ENCODE peak calls at places on chromosomes 12 and 14, in six cellular contexts. U is astrocyte of the spinal cord, K is OCI-LY7, A is iPS DF 6.9, I is psoas muscle, R is fibroblast of mammary gland. O is an unnamed sample.

GRCh38 chr14:54785111-54785777 is 117.4 kb downstream of the GCH1 start:
- DNase-seq in U (no peak), K (peak), A (no peak), I (no peak), R (no peak), O (no peak)

GRCh38 chr12:45789025-45789424 is 59.5 kb downstream of the ARID2 start:
- DNase-seq in U (peak), K (peak), A (no peak), I (no peak), R (peak), O (no peak)

GRCh38 chr14:101151226-101151929 is 247.9 kb upstream of the RTL1 start:
- DNase-seq in U (no peak), K (no peak), A (no peak), I (no peak), R (peak), O (peak)

GRCh38 chr14:104573930-104574329 is 5.6 kb upstream of the C14orf180 start:
- DNase-seq in U (no peak), K (no peak), A (no peak), I (no peak), R (no peak), O (no peak)

GRCh38 chr12:116735084-116735483 is 2.8 kb downstream of the SPRING1 start:
- DNase-seq in U (no peak), K (no peak), A (no peak), I (no peak), R (no peak), O (no peak)

GRCh38 chr12:75208851-75209781 is 523 bp downstream of the KCNC2 start:
- DNase-seq in U (peak), K (no peak), A (peak), I (peak), R (peak), O (peak)

GRCh38 chr12:39372929-39373328 is 70.0 kb downstream of the KIF21A start:
- DNase-seq in U (peak), K (no peak), A (no peak), I (no peak), R (no peak), O (peak)

GRCh38 chr12:32423598-32423997 is 24.2 kb downstream of the FGD4 start:
- DNase-seq in U (no peak), K (no peak), A (no peak), I (no peak), R (no peak), O (no peak)

GRCh38 chr12:63150255-63151060 is 543 bp downstream of the AVPR1A start:
- DNase-seq in U (peak), K (no peak), A (peak), I (peak), R (no peak), O (no peak)

GRCh38 chr12:132490481-132491348 is 764 bp downstream of the FBRSL1 start:
- DNase-seq in U (no peak), K (peak), A (no peak), I (no peak), R (peak), O (no peak)

GRCh38 chr14:49584058-49584457 is 2.1 kb downstream of the RPS29 start:
- DNase-seq in U (no peak), K (no peak), A (no peak), I (no peak), R (no peak), O (no peak)

GRCh38 chr14:69685217-69685616 is 73.8 kb downstream of the SUSD6 start:
- DNase-seq in U (no peak), K (no peak), A (no peak), I (no peak), R (peak), O (peak)

GRCh38 chr12:56208014-56208413 is 13.7 kb downstream of the RNF41 start:
- DNase-seq in U (no peak), K (peak), A (no peak), I (no peak), R (no peak), O (no peak)

GRCh38 chr14:54310151-54310851 is 86.5 kb upstream of the CDKN3 start:
- DNase-seq in U (no peak), K (no peak), A (no peak), I (no peak), R (no peak), O (no peak)

GRCh38 chr12:118606690-118607089 is 230.3 kb downstream of the SUDS3 start:
- DNase-seq in U (no peak), K (no peak), A (no peak), I (no peak), R (no peak), O (no peak)

GRCh38 chr14:32635103-32635719 is 303.5 kb upstream of the NPAS3 start:
- DNase-seq in U (peak), K (no peak), A (no peak), I (no peak), R (peak), O (peak)

GRCh38 chr14:105021656-105022275 is 883 bp upstream of the CDCA4 start:
- DNase-seq in U (no peak), K (peak), A (no peak), I (peak), R (peak), O (peak)

GRCh38 chr12:27619308-27619707 is 76.9 kb upstream of the REP15 start:
- DNase-seq in U (peak), K (no peak), A (no peak), I (no peak), R (peak), O (peak)

GRCh38 chr14:70415788-70416187 is 1.1 kb downstream of the SYNJ2BP start:
- DNase-seq in U (no peak), K (no peak), A (no peak), I (no peak), R (no peak), O (no peak)

GRCh38 chr12:28040251-28040650 is 67.7 kb upstream of the PTHLH start:
- DNase-seq in U (no peak), K (no peak), A (no peak), I (no peak), R (no peak), O (no peak)

GRCh38 chr12:119842380-119842779 is 34.7 kb downstream of the CIT start:
- DNase-seq in U (no peak), K (no peak), A (no peak), I (no peak), R (no peak), O (no peak)

DNA sequence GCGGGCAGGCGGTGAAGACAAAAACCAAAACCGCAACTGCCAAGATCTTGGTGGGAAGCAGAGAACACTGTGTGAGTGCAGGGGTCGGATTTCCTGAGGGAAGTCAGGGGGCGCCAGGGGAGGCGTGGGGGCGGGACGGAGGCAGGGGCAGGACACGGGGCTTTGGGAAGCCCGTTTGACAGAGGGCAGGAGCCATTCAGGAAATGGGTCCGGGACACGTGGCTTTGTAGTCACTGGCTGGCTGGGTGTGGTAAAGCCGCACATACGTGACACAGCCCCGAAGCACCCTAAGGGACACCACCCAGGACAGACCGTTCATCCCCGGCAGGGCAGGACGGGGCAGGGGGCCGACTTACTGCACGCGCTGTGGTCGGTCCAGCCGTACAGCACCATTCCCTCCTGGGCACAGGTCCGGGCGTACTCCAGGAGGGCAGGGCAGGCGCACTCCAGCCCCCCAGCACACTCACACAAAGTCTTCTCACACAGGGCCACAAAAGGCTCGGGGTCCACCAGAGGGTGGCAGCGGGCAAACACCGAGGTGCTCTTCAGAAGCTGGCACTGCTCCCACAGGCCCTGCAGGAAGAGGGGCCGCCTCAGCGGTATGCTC is 49.4 kb downstream of the VWF start:
- DNase-seq in U (no peak), K (no peak), A (no peak), I (peak), R (peak), O (no peak)
- H3K4me3 ChIP-seq in U (no peak), K (no peak), A (no peak), I (peak), R (no peak), O (no peak)

GRCh38 chr14:103519837-103520212 is 2.8 kb downstream of the CKB start:
- DNase-seq in U (no peak), K (no peak), A (no peak), I (no peak), R (no peak), O (no peak)

GRCh38 chr14:103521438-103521961 is 1.1 kb downstream of the CKB start:
- DNase-seq in U (no peak), K (no peak), A (no peak), I (no peak), R (no peak), O (no peak)

GRCh38 chr14:103522028-103522581 is 525 bp downstream of the CKB start:
- DNase-seq in U (no peak), K (no peak), A (no peak), I (peak), R (no peak), O (no peak)

GRCh38 chr14:103520269-103520656 is 2.4 kb downstream of the CKB start:
- DNase-seq in U (no peak), K (no peak), A (no peak), I (no peak), R (no peak), O (no peak)

GRCh38 chr14:103520657-103521437 is 1.8 kb downstream of the CKB start:
- DNase-seq in U (peak), K (peak), A (no peak), I (peak), R (peak), O (peak)
- H3K4me3 ChIP-seq in U (peak), K (peak), A (peak), I (peak), R (peak), O (peak)

GRCh38 chr14:103093856-103094405 is 594 bp upstream of the EXOC3L4 start:
- DNase-seq in U (no peak), K (no peak), A (no peak), I (no peak), R (no peak), O (no peak)

GRCh38 chr14:103091883-103092222 is 2.7 kb upstream of the EXOC3L4 start:
- DNase-seq in U (no peak), K (no peak), A (no peak), I (no peak), R (no peak), O (no peak)

GRCh38 chr14:103095210-103095778 is 769 bp downstream of the EXOC3L4 start:
- DNase-seq in U (no peak), K (no peak), A (no peak), I (no peak), R (no peak), O (no peak)

GRCh38 chr14:103096387-103096786 is 1.9 kb downstream of the EXOC3L4 start:
- DNase-seq in U (no peak), K (no peak), A (no peak), I (no peak), R (no peak), O (no peak)

DNA sequence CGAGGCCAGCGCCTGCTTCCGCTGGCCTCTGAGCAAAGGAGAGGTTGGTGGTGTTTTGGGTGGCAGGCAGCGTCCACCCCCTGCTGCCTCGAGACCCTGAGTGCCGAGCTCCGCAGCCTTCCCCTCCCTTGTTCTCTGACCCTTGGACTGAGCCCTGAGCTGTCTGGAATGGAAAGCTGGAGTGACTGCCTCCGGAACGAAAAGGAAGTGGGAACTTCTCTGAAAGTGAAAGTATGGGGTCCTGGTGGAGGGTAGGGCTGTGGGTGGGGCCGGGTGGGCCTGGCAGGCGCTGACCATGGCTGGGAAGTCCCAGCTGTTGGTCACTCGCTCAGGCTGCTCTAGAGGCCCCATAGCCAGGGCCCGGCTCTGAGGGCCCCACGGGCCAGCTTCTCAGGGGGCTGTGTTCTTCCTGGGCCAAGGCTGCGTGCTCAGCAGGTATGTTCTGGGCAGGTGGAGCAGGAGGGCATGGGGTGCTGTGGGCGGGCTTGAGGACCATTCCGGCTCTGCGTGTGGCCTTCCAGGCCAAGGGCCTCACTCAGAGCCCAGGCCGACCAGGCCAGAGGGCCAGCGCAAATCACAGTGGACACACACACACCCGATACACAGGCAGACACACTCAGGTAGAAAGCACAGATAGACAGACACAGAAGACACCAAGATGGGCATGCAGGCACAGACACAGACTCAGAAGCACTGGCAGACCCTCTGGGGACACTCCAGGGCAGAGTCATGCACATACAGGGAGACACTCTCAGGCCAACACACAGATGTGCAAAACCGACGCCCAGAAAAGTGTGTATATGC is at the start of gene EXOC3L4:
- DNase-seq in U (no peak), K (no peak), A (no peak), I (no peak), R (no peak), O (no peak)
- H3K4me3 ChIP-seq in U (no peak), K (no peak), A (no peak), I (no peak), R (no peak), O (no peak)

GRCh38 chr12:11838403-11838802 is 188.9 kb downstream of the ETV6 start:
- DNase-seq in U (no peak), K (no peak), A (no peak), I (no peak), R (no peak), O (no peak)

GRCh38 chr12:11836964-11837286 is 187.5 kb downstream of the ETV6 start:
- DNase-seq in U (no peak), K (no peak), A (no peak), I (no peak), R (no peak), O (no peak)

GRCh38 chr12:11840350-11840749 is 190.9 kb downstream of the ETV6 start:
- DNase-seq in U (no peak), K (no peak), A (no peak), I (no peak), R (no peak), O (no peak)

GRCh38 chr12:11837318-11837934 is 188.0 kb downstream of the ETV6 start:
- DNase-seq in U (no peak), K (no peak), A (no peak), I (no peak), R (no peak), O (no peak)

GRCh38 chr12:11839093-11839641 is 189.7 kb downstream of the ETV6 start:
- DNase-seq in U (peak), K (no peak), A (no peak), I (peak), R (peak), O (no peak)
- H3K4me3 ChIP-seq in U (no peak), K (no peak), A (no peak), I (no peak), R (no peak), O (no peak)

GRCh38 chr14:97634786-97635185 is 837.6 kb downstream of the VRK1 start:
- DNase-seq in U (no peak), K (no peak), A (no peak), I (no peak), R (no peak), O (no peak)
- H3K4me3 ChIP-seq in U (no peak), K (no peak), A (no peak), I (peak), R (no peak), O (no peak)

GRCh38 chr12:53207042-53207441 is at the start of gene ITGB7:
- DNase-seq in U (no peak), K (peak), A (no peak), I (no peak), R (no peak), O (no peak)
- H3K4me3 ChIP-seq in U (no peak), K (peak), A (no peak), I (no peak), R (no peak), O (no peak)

GRCh38 chr12:115599251-115599811 is 678.2 kb downstream of the MED13L start:
- DNase-seq in U (peak), K (no peak), A (no peak), I (peak), R (peak), O (no peak)
- H3K4me3 ChIP-seq in U (no peak), K (no peak), A (no peak), I (peak), R (no peak), O (no peak)

GRCh38 chr14:97417331-97417730 is 620.1 kb downstream of the VRK1 start:
- DNase-seq in U (no peak), K (no peak), A (no peak), I (no peak), R (no peak), O (no peak)
- H3K4me3 ChIP-seq in U (no peak), K (no peak), A (no peak), I (no peak), R (no peak), O (no peak)

GRCh38 chr12:22332191-22332590 is 2.3 kb downstream of the ST8SIA1 start:
- DNase-seq in U (no peak), K (no peak), A (no peak), I (no peak), R (no peak), O (no peak)

GRCh38 chr12:22333751-22334695 is 484 bp downstream of the ST8SIA1 start:
- DNase-seq in U (no peak), K (no peak), A (no peak), I (peak), R (no peak), O (no peak)

GRCh38 chr12:22334696-22335290 is at the start of gene ST8SIA1:
- DNase-seq in U (peak), K (no peak), A (no peak), I (peak), R (peak), O (peak)

DNA sequence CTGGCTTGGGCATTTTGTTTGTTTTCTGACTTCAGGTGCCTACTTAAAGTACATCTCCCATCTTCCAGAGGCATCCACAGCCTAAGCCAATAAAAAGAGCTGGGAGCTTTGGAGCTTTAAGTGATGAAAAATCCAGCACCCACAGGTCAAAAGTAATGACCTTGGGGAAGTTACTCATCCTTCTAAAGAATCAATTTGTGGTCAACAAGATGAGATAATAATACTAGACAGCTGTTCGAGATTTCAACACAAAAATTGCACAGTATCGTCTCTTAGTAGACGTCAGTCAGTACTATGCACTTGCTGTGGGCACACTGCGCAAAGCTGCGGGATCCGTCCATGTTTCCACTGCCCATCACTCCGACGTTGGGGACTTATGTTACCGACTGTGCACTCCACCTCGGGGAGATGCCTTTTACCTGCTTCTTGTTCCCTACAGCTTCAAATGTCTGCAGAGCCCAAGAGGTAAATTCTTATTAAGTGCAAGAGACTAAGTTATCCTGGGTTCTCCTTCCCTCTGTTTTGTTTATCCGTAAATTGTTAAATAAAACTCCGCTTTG is 1.2 kb downstream of the ST8SIA1 start:
- DNase-seq in U (peak), K (no peak), A (no peak), I (no peak), R (peak), O (no peak)
- H3K4me3 ChIP-seq in U (peak), K (no peak), A (no peak), I (peak), R (no peak), O (no peak)

GRCh38 chr12:54162741-54163140 is 26.0 kb downstream of the SMUG1 start:
- DNase-seq in U (no peak), K (no peak), A (no peak), I (no peak), R (no peak), O (no peak)

GRCh38 chr12:54160807-54161480 is 27.8 kb downstream of the SMUG1 start:
- DNase-seq in U (no peak), K (no peak), A (no peak), I (no peak), R (no peak), O (no peak)

GRCh38 chr12:54163147-54163546 is 25.6 kb downstream of the SMUG1 start:
- DNase-seq in U (no peak), K (no peak), A (no peak), I (no peak), R (no peak), O (no peak)

GRCh38 chr12:54160050-54160449 is 28.7 kb downstream of the SMUG1 start:
- DNase-seq in U (no peak), K (no peak), A (no peak), I (no peak), R (no peak), O (no peak)

DNA sequence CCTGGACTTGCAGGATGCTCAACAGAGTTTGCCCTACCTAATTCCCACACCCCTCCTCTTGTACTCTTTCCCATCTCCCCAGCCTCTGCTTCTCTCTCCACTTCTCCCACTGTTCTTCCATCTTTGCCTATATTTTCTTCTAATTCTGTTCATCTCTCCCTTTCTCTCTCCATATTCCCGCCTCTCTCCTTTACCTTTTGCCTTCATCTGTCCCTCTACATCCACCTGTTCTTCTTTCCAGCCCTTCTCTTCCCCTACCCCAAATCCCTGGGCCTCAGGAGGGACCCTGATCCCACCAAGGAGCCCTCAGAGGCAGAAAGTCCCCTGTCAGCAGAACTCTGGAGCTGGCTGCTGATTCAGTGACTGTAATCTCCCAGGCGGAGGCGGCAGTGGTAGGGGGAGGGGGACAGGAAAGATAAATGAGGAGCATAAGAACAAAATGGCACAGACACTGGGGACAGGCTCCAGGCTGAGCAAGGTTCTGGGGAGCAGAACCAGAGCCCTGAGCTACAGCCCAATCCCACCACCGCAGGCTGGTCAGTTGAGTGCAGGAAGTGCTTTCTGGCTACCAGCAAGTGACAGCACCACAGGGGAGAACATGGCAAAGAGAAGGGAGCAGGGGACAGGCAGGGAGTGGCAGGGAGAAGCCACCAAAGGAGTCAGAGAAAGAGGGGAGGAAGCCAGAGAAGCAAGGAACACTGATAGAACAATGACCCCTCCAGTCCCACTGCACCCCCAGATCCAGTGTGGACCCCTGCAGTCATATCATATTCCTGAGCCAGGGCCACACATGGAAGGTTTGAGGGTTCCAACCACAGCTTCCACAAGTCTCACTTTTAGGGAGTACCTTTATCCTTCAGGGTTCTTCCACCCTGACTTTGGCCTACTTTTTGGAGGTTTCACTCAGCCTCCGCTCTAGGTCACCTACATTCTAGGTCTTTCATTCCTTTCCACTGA is 27.0 kb downstream of the SMUG1 start:
- DNase-seq in U (no peak), K (no peak), A (no peak), I (no peak), R (no peak), O (no peak)
- H3K4me3 ChIP-seq in U (no peak), K (no peak), A (no peak), I (no peak), R (no peak), O (no peak)

O was measured in mammary epithelial cell.